ENCODE peak calls at places on chromosomes 13 and 19, in six cellular contexts. O is H1; N is activated CD4-positive, alpha-beta T cell treated with anti-CD3 and anti-CD28 coated beads, Interleukin-2, amount 50 U/mL, for 1 hour; T is stimulated activated CD4-positive, alpha-beta T cell treated with anti-CD3 and anti-CD28 coated beads, Interleukin-15, amount 100 ng/mL, for 1 hour; M is progenitor cell of endocrine pancreas; W is HTR-8/SVneo. U is an unnamed sample.
A peak's percentile ranks its signal among the peaks of the same experiment; 100 is the strongest.

GRCh38 chr19:52343548-52343947 is 7.5 kb downstream of the ZNF610 start:
- DNase-seq in O (peak; percentile 84), N (peak; percentile 30), T (no peak), M (peak; percentile 68), W (peak; percentile 41), U (no peak)

GRCh38 chr13:32165791-32166190 is 134.2 kb downstream of the FRY start:
- DNase-seq in O (no peak), N (no peak), T (no peak), M (no peak), W (no peak), U (no peak)

GRCh38 chr13:86080340-86080995 is 281.2 kb upstream of the SLITRK6 start:
- DNase-seq in O (no peak), N (no peak), T (no peak), M (no peak), W (no peak), U (no peak)

GRCh38 chr13:39451860-39452301 is 151.1 kb downstream of the LHFPL6 start:
- DNase-seq in O (no peak), N (no peak), T (no peak), M (no peak), W (no peak), U (no peak)

GRCh38 chr13:24654741-24655140 is 25.5 kb upstream of the ATP12A start:
- DNase-seq in O (no peak), N (no peak), T (no peak), M (no peak), W (no peak), U (no peak)

GRCh38 chr13:44212633-44213387 is 160.8 kb upstream of the SERP2 start:
- DNase-seq in O (no peak), N (no peak), T (no peak), M (no peak), W (no peak), U (no peak)

GRCh38 chr13:77896977-77897376 is 21.7 kb downstream of the EDNRB start:
- DNase-seq in O (no peak), N (no peak), T (no peak), M (no peak), W (no peak), U (no peak)

GRCh38 chr13:34816543-34816942 is 125.5 kb upstream of the NBEA start:
- DNase-seq in O (no peak), N (no peak), T (no peak), M (no peak), W (no peak), U (no peak)

GRCh38 chr19:9075064-9075964 is 11.5 kb upstream of the OR1M1 start:
- DNase-seq in O (peak; percentile 57), N (no peak), T (no peak), M (no peak), W (peak; percentile 99), U (no peak)

GRCh38 chr19:49338023-49338677 is 2.9 kb downstream of the CD37 start:
- DNase-seq in O (peak; percentile 75), N (no peak), T (no peak), M (no peak), W (no peak), U (no peak)

GRCh38 chr13:38369058-38369457 is 19.4 kb downstream of the UFM1 start:
- DNase-seq in O (no peak), N (no peak), T (no peak), M (no peak), W (no peak), U (no peak)

GRCh38 chr13:82136880-82137279 is 1745.4 kb downstream of the SLITRK1 start:
- DNase-seq in O (no peak), N (no peak), T (no peak), M (no peak), W (no peak), U (no peak)

GRCh38 chr13:42769650-42770049 is 11.7 kb upstream of the FAM216B start:
- DNase-seq in O (no peak), N (no peak), T (no peak), M (no peak), W (no peak), U (no peak)

GRCh38 chr19:11418166-11418517 is 972 bp downstream of the RGL3 start:
- DNase-seq in O (no peak), N (no peak), T (no peak), M (no peak), W (no peak), U (no peak)

U was measured in activated gamma-delta T cell.